ENCODE peak calls at places on chromosomes 1 and 21, in nine cellular contexts. One of them, this sample, is unnamed.

GRCh38 chr1:84387480-84388163 is 10.7 kb upstream of the DNASE2B start:
- DNase-seq in HT-29: peak
- DNase-seq in pons: peak
- DNase-seq in GM04504: no peak
- DNase-seq in stimulated activated CD4-positive, alpha-beta T cell treated with anti-CD3 and anti-CD28 coated beads, Interleukin-2, amount 100 ng/mL, for 4 hours: no peak
- DNase-seq in HCEC 1CT: peak
- DNase-seq in ureter: no peak
- DNase-seq in spleen: no peak
- DNase-seq in mucosa of descending colon: no peak
- DNase-seq in this sample: no peak

GRCh38 chr1:175198332-175198731 is 5.8 kb upstream of the KIAA0040 start:
- DNase-seq in mucosa of descending colon: no peak
- DNase-seq in pons: no peak
- DNase-seq in ureter: no peak
- DNase-seq in GM04504: no peak
- DNase-seq in stimulated activated CD4-positive, alpha-beta T cell treated with anti-CD3 and anti-CD28 coated beads, Interleukin-2, amount 100 ng/mL, for 4 hours: no peak
- DNase-seq in HCEC 1CT: no peak
- DNase-seq in HT-29: no peak
- DNase-seq in spleen: no peak
- DNase-seq in this sample: no peak

GRCh38 chr1:172146149-172146850 is 274.2 kb upstream of the C1orf105 start:
- DNase-seq in mucosa of descending colon: no peak
- DNase-seq in GM04504: no peak
- DNase-seq in HCEC 1CT: peak
- DNase-seq in spleen: no peak
- DNase-seq in HT-29: no peak
- DNase-seq in stimulated activated CD4-positive, alpha-beta T cell treated with anti-CD3 and anti-CD28 coated beads, Interleukin-2, amount 100 ng/mL, for 4 hours: no peak
- DNase-seq in pons: no peak
- DNase-seq in ureter: no peak
- DNase-seq in this sample: no peak

GRCh38 chr1:235714205-235714897 is 64.8 kb upstream of the GNG4 start:
- DNase-seq in mucosa of descending colon: no peak
- DNase-seq in GM04504: no peak
- DNase-seq in pons: no peak
- DNase-seq in HT-29: no peak
- DNase-seq in stimulated activated CD4-positive, alpha-beta T cell treated with anti-CD3 and anti-CD28 coated beads, Interleukin-2, amount 100 ng/mL, for 4 hours: no peak
- DNase-seq in ureter: no peak
- DNase-seq in spleen: no peak
- DNase-seq in HCEC 1CT: no peak
- DNase-seq in this sample: no peak

GRCh38 chr1:116569776-116570357 is 959 bp downstream of the CD58 start:
- DNase-seq in mucosa of descending colon: peak
- DNase-seq in spleen: peak
- DNase-seq in stimulated activated CD4-positive, alpha-beta T cell treated with anti-CD3 and anti-CD28 coated beads, Interleukin-2, amount 100 ng/mL, for 4 hours: no peak
- DNase-seq in HCEC 1CT: no peak
- DNase-seq in pons: no peak
- DNase-seq in HT-29: peak
- DNase-seq in GM04504: no peak
- DNase-seq in ureter: peak
- DNase-seq in this sample: no peak

GRCh38 chr21:17441370-17441769 is 71.5 kb upstream of the CXADR start:
- DNase-seq in spleen: no peak
- DNase-seq in HCEC 1CT: no peak
- DNase-seq in GM04504: no peak
- DNase-seq in pons: peak
- DNase-seq in stimulated activated CD4-positive, alpha-beta T cell treated with anti-CD3 and anti-CD28 coated beads, Interleukin-2, amount 100 ng/mL, for 4 hours: no peak
- DNase-seq in HT-29: peak
- DNase-seq in mucosa of descending colon: no peak
- DNase-seq in ureter: peak
- DNase-seq in this sample: no peak

GRCh38 chr1:244113532-244114320 is 62.6 kb downstream of the ZBTB18 start:
- DNase-seq in stimulated activated CD4-positive, alpha-beta T cell treated with anti-CD3 and anti-CD28 coated beads, Interleukin-2, amount 100 ng/mL, for 4 hours: no peak
- DNase-seq in HCEC 1CT: no peak
- DNase-seq in ureter: no peak
- DNase-seq in mucosa of descending colon: no peak
- DNase-seq in GM04504: peak
- DNase-seq in HT-29: no peak
- DNase-seq in spleen: no peak
- DNase-seq in pons: no peak
- DNase-seq in this sample: no peak

GRCh38 chr1:247857069-247857985 is at the start of gene TRIM58:
- DNase-seq in pons: no peak
- DNase-seq in HT-29: no peak
- DNase-seq in stimulated activated CD4-positive, alpha-beta T cell treated with anti-CD3 and anti-CD28 coated beads, Interleukin-2, amount 100 ng/mL, for 4 hours: no peak
- DNase-seq in HCEC 1CT: no peak
- DNase-seq in ureter: no peak
- DNase-seq in mucosa of descending colon: peak
- DNase-seq in spleen: peak
- DNase-seq in GM04504: no peak
- DNase-seq in this sample: peak

GRCh38 chr1:9590201-9590600 is 1.5 kb downstream of the TMEM201 start:
- DNase-seq in mucosa of descending colon: peak
- DNase-seq in GM04504: no peak
- DNase-seq in ureter: no peak
- DNase-seq in spleen: peak
- DNase-seq in HCEC 1CT: no peak
- DNase-seq in HT-29: no peak
- DNase-seq in stimulated activated CD4-positive, alpha-beta T cell treated with anti-CD3 and anti-CD28 coated beads, Interleukin-2, amount 100 ng/mL, for 4 hours: no peak
- DNase-seq in pons: no peak
- DNase-seq in this sample: no peak

GRCh38 chr1:94727846-94728715 is 92.1 kb upstream of the SLC44A3 start:
- DNase-seq in HT-29: no peak
- DNase-seq in HCEC 1CT: peak
- DNase-seq in spleen: no peak
- DNase-seq in GM04504: no peak
- DNase-seq in pons: no peak
- DNase-seq in ureter: no peak
- DNase-seq in stimulated activated CD4-positive, alpha-beta T cell treated with anti-CD3 and anti-CD28 coated beads, Interleukin-2, amount 100 ng/mL, for 4 hours: no peak
- DNase-seq in mucosa of descending colon: no peak
- DNase-seq in this sample: no peak

GRCh38 chr21:32135401-32136363 is 143.2 kb downstream of the MIS18A start:
- DNase-seq in ureter: no peak
- DNase-seq in spleen: no peak
- DNase-seq in GM04504: peak
- DNase-seq in mucosa of descending colon: no peak
- DNase-seq in HCEC 1CT: no peak
- DNase-seq in stimulated activated CD4-positive, alpha-beta T cell treated with anti-CD3 and anti-CD28 coated beads, Interleukin-2, amount 100 ng/mL, for 4 hours: no peak
- DNase-seq in pons: no peak
- DNase-seq in HT-29: no peak
- DNase-seq in this sample: no peak

GRCh38 chr1:197342044-197342565 is 74.1 kb downstream of the CRB1 start:
- DNase-seq in HCEC 1CT: no peak
- DNase-seq in spleen: no peak
- DNase-seq in HT-29: no peak
- DNase-seq in stimulated activated CD4-positive, alpha-beta T cell treated with anti-CD3 and anti-CD28 coated beads, Interleukin-2, amount 100 ng/mL, for 4 hours: no peak
- DNase-seq in mucosa of descending colon: no peak
- DNase-seq in ureter: no peak
- DNase-seq in GM04504: no peak
- DNase-seq in pons: no peak
- DNase-seq in this sample: no peak

GRCh38 chr1:46599044-46599970 is 4.8 kb downstream of the MKNK1 start:
- DNase-seq in spleen: no peak
- DNase-seq in GM04504: no peak
- DNase-seq in pons: no peak
- DNase-seq in stimulated activated CD4-positive, alpha-beta T cell treated with anti-CD3 and anti-CD28 coated beads, Interleukin-2, amount 100 ng/mL, for 4 hours: no peak
- DNase-seq in mucosa of descending colon: no peak
- DNase-seq in ureter: no peak
- DNase-seq in HT-29: no peak
- DNase-seq in HCEC 1CT: no peak
- DNase-seq in this sample: no peak

GRCh38 chr21:37837381-37837780 is 78.9 kb downstream of the KCNJ6 start:
- DNase-seq in stimulated activated CD4-positive, alpha-beta T cell treated with anti-CD3 and anti-CD28 coated beads, Interleukin-2, amount 100 ng/mL, for 4 hours: no peak
- DNase-seq in GM04504: no peak
- DNase-seq in pons: no peak
- DNase-seq in HT-29: no peak
- DNase-seq in ureter: no peak
- DNase-seq in HCEC 1CT: no peak
- DNase-seq in mucosa of descending colon: no peak
- DNase-seq in spleen: no peak
- DNase-seq in this sample: no peak

GRCh38 chr1:89360716-89361115 is 3.1 kb upstream of the GBP6 start:
- DNase-seq in GM04504: no peak
- DNase-seq in ureter: no peak
- DNase-seq in HT-29: no peak
- DNase-seq in mucosa of descending colon: no peak
- DNase-seq in HCEC 1CT: no peak
- DNase-seq in pons: no peak
- DNase-seq in stimulated activated CD4-positive, alpha-beta T cell treated with anti-CD3 and anti-CD28 coated beads, Interleukin-2, amount 100 ng/mL, for 4 hours: no peak
- DNase-seq in spleen: no peak
- DNase-seq in this sample: no peak

GRCh38 chr1:101120868-101121267 is 95.3 kb upstream of the DPH5 start:
- DNase-seq in stimulated activated CD4-positive, alpha-beta T cell treated with anti-CD3 and anti-CD28 coated beads, Interleukin-2, amount 100 ng/mL, for 4 hours: no peak
- DNase-seq in HT-29: no peak
- DNase-seq in HCEC 1CT: no peak
- DNase-seq in mucosa of descending colon: no peak
- DNase-seq in spleen: no peak
- DNase-seq in pons: no peak
- DNase-seq in ureter: no peak
- DNase-seq in GM04504: no peak
- DNase-seq in this sample: no peak

GRCh38 chr1:40951943-40952743 is 27.4 kb upstream of the CTPS1 start:
- DNase-seq in pons: peak
- DNase-seq in GM04504: no peak
- DNase-seq in stimulated activated CD4-positive, alpha-beta T cell treated with anti-CD3 and anti-CD28 coated beads, Interleukin-2, amount 100 ng/mL, for 4 hours: peak
- DNase-seq in ureter: peak
- DNase-seq in HCEC 1CT: peak
- DNase-seq in HT-29: peak
- DNase-seq in mucosa of descending colon: peak
- DNase-seq in spleen: peak
- DNase-seq in this sample: peak

GRCh38 chr1:183569141-183569540 is 21.1 kb downstream of the NCF2 start:
- DNase-seq in stimulated activated CD4-positive, alpha-beta T cell treated with anti-CD3 and anti-CD28 coated beads, Interleukin-2, amount 100 ng/mL, for 4 hours: no peak
- DNase-seq in HCEC 1CT: peak
- DNase-seq in ureter: no peak
- DNase-seq in spleen: no peak
- DNase-seq in HT-29: no peak
- DNase-seq in pons: no peak
- DNase-seq in GM04504: no peak
- DNase-seq in mucosa of descending colon: no peak
- DNase-seq in this sample: no peak

GRCh38 chr1:203422656-203423055 is 53.0 kb upstream of the PRELP start:
- DNase-seq in GM04504: no peak
- DNase-seq in ureter: no peak
- DNase-seq in mucosa of descending colon: no peak
- DNase-seq in HCEC 1CT: peak
- DNase-seq in spleen: no peak
- DNase-seq in HT-29: peak
- DNase-seq in stimulated activated CD4-positive, alpha-beta T cell treated with anti-CD3 and anti-CD28 coated beads, Interleukin-2, amount 100 ng/mL, for 4 hours: no peak
- DNase-seq in pons: no peak
- DNase-seq in this sample: no peak

GRCh38 chr1:23964790-23965740 is 5.4 kb downstream of the PNRC2 start:
- DNase-seq in ureter: no peak
- DNase-seq in HT-29: no peak
- DNase-seq in GM04504: no peak
- DNase-seq in pons: no peak
- DNase-seq in HCEC 1CT: no peak
- DNase-seq in spleen: no peak
- DNase-seq in mucosa of descending colon: no peak
- DNase-seq in stimulated activated CD4-positive, alpha-beta T cell treated with anti-CD3 and anti-CD28 coated beads, Interleukin-2, amount 100 ng/mL, for 4 hours: no peak
- DNase-seq in this sample: no peak

GRCh38 chr1:171611306-171611705 is 10.7 kb upstream of the MYOCOS start:
- DNase-seq in HT-29: no peak
- DNase-seq in ureter: no peak
- DNase-seq in stimulated activated CD4-positive, alpha-beta T cell treated with anti-CD3 and anti-CD28 coated beads, Interleukin-2, amount 100 ng/mL, for 4 hours: no peak
- DNase-seq in mucosa of descending colon: no peak
- DNase-seq in HCEC 1CT: no peak
- DNase-seq in spleen: no peak
- DNase-seq in pons: no peak
- DNase-seq in GM04504: no peak
- DNase-seq in this sample: no peak

GRCh38 chr1:21537932-21538630 is 28.9 kb downstream of the ALPL start:
- DNase-seq in HT-29: no peak
- DNase-seq in spleen: peak
- DNase-seq in ureter: no peak
- DNase-seq in mucosa of descending colon: no peak
- DNase-seq in GM04504: no peak
- DNase-seq in HCEC 1CT: no peak
- DNase-seq in pons: no peak
- DNase-seq in stimulated activated CD4-positive, alpha-beta T cell treated with anti-CD3 and anti-CD28 coated beads, Interleukin-2, amount 100 ng/mL, for 4 hours: no peak
- DNase-seq in this sample: no peak

GRCh38 chr1:93399781-93400180 is 48.1 kb upstream of the FNBP1L start:
- DNase-seq in ureter: no peak
- DNase-seq in GM04504: no peak
- DNase-seq in pons: no peak
- DNase-seq in mucosa of descending colon: no peak
- DNase-seq in stimulated activated CD4-positive, alpha-beta T cell treated with anti-CD3 and anti-CD28 coated beads, Interleukin-2, amount 100 ng/mL, for 4 hours: no peak
- DNase-seq in HT-29: no peak
- DNase-seq in HCEC 1CT: no peak
- DNase-seq in spleen: no peak
- DNase-seq in this sample: no peak

GRCh38 chr1:64073705-64074104 is 129.7 kb upstream of the UBE2U start:
- DNase-seq in GM04504: no peak
- DNase-seq in stimulated activated CD4-positive, alpha-beta T cell treated with anti-CD3 and anti-CD28 coated beads, Interleukin-2, amount 100 ng/mL, for 4 hours: no peak
- DNase-seq in ureter: no peak
- DNase-seq in mucosa of descending colon: no peak
- DNase-seq in HT-29: no peak
- DNase-seq in pons: no peak
- DNase-seq in spleen: no peak
- DNase-seq in HCEC 1CT: no peak
- DNase-seq in this sample: peak

GRCh38 chr1:37901191-37901892 is 42.0 kb upstream of the MTF1 start:
- DNase-seq in ureter: no peak
- DNase-seq in spleen: no peak
- DNase-seq in GM04504: no peak
- DNase-seq in HCEC 1CT: no peak
- DNase-seq in mucosa of descending colon: no peak
- DNase-seq in stimulated activated CD4-positive, alpha-beta T cell treated with anti-CD3 and anti-CD28 coated beads, Interleukin-2, amount 100 ng/mL, for 4 hours: no peak
- DNase-seq in HT-29: no peak
- DNase-seq in pons: no peak
- DNase-seq in this sample: no peak

GRCh38 chr1:46747683-46748288 is 28.9 kb upstream of the EFCAB14 start:
- DNase-seq in mucosa of descending colon: no peak
- DNase-seq in HT-29: peak
- DNase-seq in spleen: no peak
- DNase-seq in HCEC 1CT: peak
- DNase-seq in stimulated activated CD4-positive, alpha-beta T cell treated with anti-CD3 and anti-CD28 coated beads, Interleukin-2, amount 100 ng/mL, for 4 hours: no peak
- DNase-seq in ureter: peak
- DNase-seq in pons: peak
- DNase-seq in GM04504: no peak
- DNase-seq in this sample: peak

GRCh38 chr1:112344754-112345423 is 51.1 kb upstream of the CTTNBP2NL start:
- DNase-seq in ureter: no peak
- DNase-seq in HT-29: no peak
- DNase-seq in pons: no peak
- DNase-seq in stimulated activated CD4-positive, alpha-beta T cell treated with anti-CD3 and anti-CD28 coated beads, Interleukin-2, amount 100 ng/mL, for 4 hours: no peak
- DNase-seq in HCEC 1CT: no peak
- DNase-seq in GM04504: no peak
- DNase-seq in spleen: peak
- DNase-seq in mucosa of descending colon: no peak
- DNase-seq in this sample: no peak

GRCh38 chr1:65235867-65236805 is 73.2 kb upstream of the DNAJC6 start:
- DNase-seq in stimulated activated CD4-positive, alpha-beta T cell treated with anti-CD3 and anti-CD28 coated beads, Interleukin-2, amount 100 ng/mL, for 4 hours: no peak
- DNase-seq in GM04504: peak
- DNase-seq in ureter: no peak
- DNase-seq in mucosa of descending colon: no peak
- DNase-seq in HT-29: peak
- DNase-seq in pons: peak
- DNase-seq in spleen: no peak
- DNase-seq in HCEC 1CT: peak
- DNase-seq in this sample: no peak

GRCh38 chr1:4585216-4585615 is 69.2 kb upstream of the AJAP1 start:
- DNase-seq in ureter: no peak
- DNase-seq in HCEC 1CT: no peak
- DNase-seq in HT-29: peak
- DNase-seq in mucosa of descending colon: no peak
- DNase-seq in pons: peak
- DNase-seq in GM04504: no peak
- DNase-seq in stimulated activated CD4-positive, alpha-beta T cell treated with anti-CD3 and anti-CD28 coated beads, Interleukin-2, amount 100 ng/mL, for 4 hours: no peak
- DNase-seq in spleen: no peak
- DNase-seq in this sample: peak

GRCh38 chr1:3063379-3064295 is 5.4 kb upstream of the PRDM16 start:
- DNase-seq in pons: no peak
- DNase-seq in mucosa of descending colon: peak
- DNase-seq in spleen: peak
- DNase-seq in ureter: no peak
- DNase-seq in HT-29: no peak
- DNase-seq in stimulated activated CD4-positive, alpha-beta T cell treated with anti-CD3 and anti-CD28 coated beads, Interleukin-2, amount 100 ng/mL, for 4 hours: no peak
- DNase-seq in GM04504: no peak
- DNase-seq in HCEC 1CT: no peak
- DNase-seq in this sample: no peak

GRCh38 chr1:8905582-8906191 is 27.2 kb upstream of the ENO1 start:
- DNase-seq in pons: no peak
- DNase-seq in spleen: no peak
- DNase-seq in mucosa of descending colon: no peak
- DNase-seq in stimulated activated CD4-positive, alpha-beta T cell treated with anti-CD3 and anti-CD28 coated beads, Interleukin-2, amount 100 ng/mL, for 4 hours: no peak
- DNase-seq in ureter: no peak
- DNase-seq in HCEC 1CT: peak
- DNase-seq in HT-29: no peak
- DNase-seq in GM04504: no peak
- DNase-seq in this sample: no peak